ENCODE peak calls at places on chromosomes 5 and 9, in five cellular contexts. W is Peyer's patch, S is heart left ventricle, K is A549, O is brain microvascular endothelial cell. E is an unnamed sample.

GRCh38 chr9:34125681-34126206 is 754 bp downstream of the DCAF12 start:
- DNase-seq in W (no peak), S (no peak), K (peak), O (no peak), E (no peak)

GRCh38 chr9:100213730-100214477 is 114.9 kb downstream of the INVS start:
- DNase-seq in W (no peak), S (no peak), K (no peak), O (peak), E (no peak)

GRCh38 chr9:96620155-96620514 is 492 bp upstream of the CDC14B start:
- DNase-seq in W (no peak), S (no peak), K (no peak), O (no peak), E (no peak)

GRCh38 chr5:72661405-72661804 is 154.2 kb upstream of the ZNF366 start:
- DNase-seq in W (no peak), S (no peak), K (no peak), O (no peak), E (no peak)

GRCh38 chr9:106449528-106449927 is 413.4 kb upstream of the ZNF462 start:
- DNase-seq in W (no peak), S (no peak), K (no peak), O (no peak), E (no peak)

GRCh38 chr5:25006734-25007133 is 362.0 kb upstream of the CDH10 start:
- DNase-seq in W (no peak), S (no peak), K (no peak), O (no peak), E (no peak)

GRCh38 chr5:152711996-152712395 is 306.9 kb upstream of the NMUR2 start:
- DNase-seq in W (no peak), S (no peak), K (no peak), O (no peak), E (no peak)

GRCh38 chr5:169052207-169052606 is 248.7 kb downstream of the SLIT3 start:
- DNase-seq in W (no peak), S (no peak), K (no peak), O (no peak), E (no peak)

DNA sequence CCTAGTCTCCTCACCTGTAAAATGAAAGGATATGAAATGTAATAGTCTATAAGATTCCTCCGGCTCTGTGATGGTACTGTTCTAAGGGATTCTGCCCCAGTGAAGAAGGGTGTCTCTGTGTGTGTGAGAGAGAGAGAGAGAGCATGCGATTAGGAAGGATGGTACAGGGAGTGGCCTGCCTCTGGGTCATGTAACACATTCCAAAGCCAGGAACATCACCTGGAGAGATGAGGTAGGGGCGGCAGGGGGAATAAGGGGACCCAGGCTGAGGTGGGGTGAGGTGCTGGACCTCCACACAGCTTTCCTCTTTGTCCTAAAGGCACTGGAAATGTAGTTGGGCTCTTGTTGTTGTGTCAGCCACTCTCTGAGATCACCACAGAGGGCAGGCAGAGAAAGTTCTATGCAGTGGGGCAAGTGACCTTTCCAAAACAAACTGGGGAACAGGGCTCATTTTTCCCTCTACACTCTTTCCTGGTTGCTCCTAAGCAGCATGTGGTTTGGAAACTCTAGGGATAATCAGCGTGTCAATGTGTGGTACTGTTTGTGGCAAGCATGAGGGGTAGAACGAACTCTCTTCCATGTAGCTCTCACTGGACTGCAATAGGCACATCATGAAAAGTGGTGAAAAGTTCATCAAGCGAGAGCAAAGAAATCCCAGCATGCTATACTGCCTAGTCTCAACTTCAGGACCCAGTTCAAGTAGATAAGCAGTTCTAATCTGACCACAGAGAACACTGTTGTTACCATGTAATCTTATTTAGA is 65.0 kb downstream of the SEMA6A start:
- DNase-seq in W (no peak), S (no peak), K (no peak), O (no peak), E (no peak)
- H3K4me3 ChIP-seq in W (no peak), S (no peak), K (no peak), O (no peak), E (no peak)

GRCh38 chr9:22055090-22055489 is 46.0 kb upstream of the CDKN2B start:
- DNase-seq in W (no peak), S (no peak), K (no peak), O (no peak), E (no peak)
- H3K27ac ChIP-seq in W (no peak), S (no peak), K (no peak), O (peak), E (no peak)

DNA sequence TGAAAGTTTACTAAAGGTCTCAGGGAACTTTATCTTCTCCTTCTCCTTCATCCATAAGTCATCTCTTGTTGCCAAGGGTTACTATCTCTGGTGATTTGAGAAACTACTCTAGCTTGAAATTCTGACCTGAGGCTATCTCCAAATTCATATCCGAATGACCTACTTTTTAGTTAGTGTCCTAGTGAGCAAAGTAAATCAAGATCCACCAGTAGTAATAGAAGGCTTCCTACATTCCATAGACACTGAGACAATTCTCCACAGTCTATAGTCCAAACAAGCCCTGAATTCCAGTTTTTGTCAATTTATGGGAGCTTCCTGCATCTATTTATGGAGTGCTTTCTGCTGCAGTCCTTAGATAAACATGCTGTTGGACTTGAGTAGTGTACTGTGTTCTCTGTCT is 5.0 kb downstream of the IL7R start:
- DNase-seq in W (no peak), S (no peak), K (no peak), O (peak), E (no peak)
- H3K4me3 ChIP-seq in W (peak), S (peak), K (no peak), O (no peak), E (peak)

GRCh38 chr9:130756037-130756436 is 62.5 kb downstream of the EXOSC2 start:
- DNase-seq in W (no peak), S (no peak), K (no peak), O (no peak), E (no peak)
- H3K27ac ChIP-seq in W (no peak), S (no peak), K (no peak), O (peak), E (no peak)

GRCh38 chr9:4970970-4971641 is 14.0 kb upstream of the JAK2 start:
- DNase-seq in W (no peak), S (no peak), K (no peak), O (no peak), E (no peak)
- H3K4me3 ChIP-seq in W (no peak), S (no peak), K (no peak), O (no peak), E (no peak)

GRCh38 chr5:143143973-143144372 is 259.5 kb downstream of the NR3C1 start:
- DNase-seq in W (no peak), S (no peak), K (no peak), O (peak), E (no peak)
- H3K27ac ChIP-seq in W (no peak), S (no peak), K (no peak), O (no peak), E (no peak)